ENCODE peak calls at places on chromosomes 3 and 15, in five cellular contexts. One of them, this sample, is unnamed.

GRCh38 chr15:88636654-88637053 is 2.2 kb upstream of the ISG20 start:
- DNase-seq in activated T-helper 1 cell treated with anti-CD3 and anti-CD28 coated beads, Interleukin-2, amount 50 U/mL, for 16 hours: no peak
- DNase-seq in fibroblast of lung: no peak
- DNase-seq in astrocyte of the spinal cord: no peak
- DNase-seq in hepatic stellate cell: no peak
- DNase-seq in this sample: no peak

GRCh38 chr3:12663311-12663935 is 494 bp downstream of the RAF1 start:
- DNase-seq in activated T-helper 1 cell treated with anti-CD3 and anti-CD28 coated beads, Interleukin-2, amount 50 U/mL, for 16 hours: peak; percentile 44
- DNase-seq in fibroblast of lung: peak; percentile 44
- DNase-seq in astrocyte of the spinal cord: no peak
- DNase-seq in hepatic stellate cell: peak; percentile 38
- DNase-seq in this sample: no peak

GRCh38 chr3:126353694-126354321 is 3.4 kb downstream of the KLF15 start:
- DNase-seq in activated T-helper 1 cell treated with anti-CD3 and anti-CD28 coated beads, Interleukin-2, amount 50 U/mL, for 16 hours: no peak
- DNase-seq in fibroblast of lung: no peak
- DNase-seq in astrocyte of the spinal cord: no peak
- DNase-seq in hepatic stellate cell: no peak
- DNase-seq in this sample: no peak

GRCh38 chr3:169813757-169814517 is 1.2 kb upstream of the LRRC34 start:
- DNase-seq in activated T-helper 1 cell treated with anti-CD3 and anti-CD28 coated beads, Interleukin-2, amount 50 U/mL, for 16 hours: peak; percentile 58
- DNase-seq in fibroblast of lung: no peak
- DNase-seq in astrocyte of the spinal cord: no peak
- DNase-seq in hepatic stellate cell: no peak
- DNase-seq in this sample: peak; percentile 95

GRCh38 chr15:100133001-100133400 is 208.8 kb downstream of the ADAMTS17 start:
- DNase-seq in activated T-helper 1 cell treated with anti-CD3 and anti-CD28 coated beads, Interleukin-2, amount 50 U/mL, for 16 hours: no peak
- DNase-seq in fibroblast of lung: no peak
- DNase-seq in astrocyte of the spinal cord: no peak
- DNase-seq in hepatic stellate cell: no peak
- DNase-seq in this sample: no peak

GRCh38 chr3:57081173-57081572 is 20.7 kb downstream of the SPATA12 start:
- DNase-seq in activated T-helper 1 cell treated with anti-CD3 and anti-CD28 coated beads, Interleukin-2, amount 50 U/mL, for 16 hours: no peak
- DNase-seq in fibroblast of lung: no peak
- DNase-seq in astrocyte of the spinal cord: no peak
- DNase-seq in hepatic stellate cell: no peak
- DNase-seq in this sample: no peak

GRCh38 chr15:51266548-51266947 is 71.8 kb downstream of the CYP19A1 start:
- DNase-seq in activated T-helper 1 cell treated with anti-CD3 and anti-CD28 coated beads, Interleukin-2, amount 50 U/mL, for 16 hours: no peak
- DNase-seq in fibroblast of lung: no peak
- DNase-seq in astrocyte of the spinal cord: no peak
- DNase-seq in hepatic stellate cell: peak; percentile 19
- DNase-seq in this sample: no peak

GRCh38 chr3:1908651-1909445 is 189.8 kb upstream of the CNTN4 start:
- DNase-seq in activated T-helper 1 cell treated with anti-CD3 and anti-CD28 coated beads, Interleukin-2, amount 50 U/mL, for 16 hours: no peak
- DNase-seq in fibroblast of lung: no peak
- DNase-seq in astrocyte of the spinal cord: no peak
- DNase-seq in hepatic stellate cell: no peak
- DNase-seq in this sample: no peak

GRCh38 chr3:49903451-49904424 is at the start of gene MST1R:
- DNase-seq in activated T-helper 1 cell treated with anti-CD3 and anti-CD28 coated beads, Interleukin-2, amount 50 U/mL, for 16 hours: peak; percentile 67
- DNase-seq in fibroblast of lung: peak; percentile 12
- DNase-seq in astrocyte of the spinal cord: no peak
- DNase-seq in hepatic stellate cell: no peak
- DNase-seq in this sample: peak; percentile 77

GRCh38 chr15:68550498-68551295 is 28.1 kb upstream of the CORO2B start:
- DNase-seq in activated T-helper 1 cell treated with anti-CD3 and anti-CD28 coated beads, Interleukin-2, amount 50 U/mL, for 16 hours: peak; percentile 53
- DNase-seq in fibroblast of lung: peak; percentile 60
- DNase-seq in astrocyte of the spinal cord: peak; percentile 39
- DNase-seq in hepatic stellate cell: peak; percentile 50
- DNase-seq in this sample: peak; percentile 16

GRCh38 chr15:74995182-74995778 is at the start of gene SCAMP5:
- DNase-seq in activated T-helper 1 cell treated with anti-CD3 and anti-CD28 coated beads, Interleukin-2, amount 50 U/mL, for 16 hours: peak; percentile 83
- DNase-seq in fibroblast of lung: peak; percentile 92
- DNase-seq in astrocyte of the spinal cord: peak; percentile 82
- DNase-seq in hepatic stellate cell: peak; percentile 94
- DNase-seq in this sample: peak; percentile 86

GRCh38 chr3:94256888-94257813 is 194.3 kb downstream of the NSUN3 start:
- DNase-seq in activated T-helper 1 cell treated with anti-CD3 and anti-CD28 coated beads, Interleukin-2, amount 50 U/mL, for 16 hours: no peak
- DNase-seq in fibroblast of lung: no peak
- DNase-seq in astrocyte of the spinal cord: no peak
- DNase-seq in hepatic stellate cell: no peak
- DNase-seq in this sample: no peak

GRCh38 chr3:169510378-169510777 is 153.1 kb downstream of the MECOM start:
- DNase-seq in activated T-helper 1 cell treated with anti-CD3 and anti-CD28 coated beads, Interleukin-2, amount 50 U/mL, for 16 hours: no peak
- DNase-seq in fibroblast of lung: no peak
- DNase-seq in astrocyte of the spinal cord: no peak
- DNase-seq in hepatic stellate cell: no peak
- DNase-seq in this sample: no peak

GRCh38 chr3:139444446-139444845 is 31.9 kb downstream of the RBP2 start:
- DNase-seq in activated T-helper 1 cell treated with anti-CD3 and anti-CD28 coated beads, Interleukin-2, amount 50 U/mL, for 16 hours: no peak
- DNase-seq in fibroblast of lung: no peak
- DNase-seq in astrocyte of the spinal cord: no peak
- DNase-seq in hepatic stellate cell: no peak
- DNase-seq in this sample: no peak

GRCh38 chr3:124969190-124969589 is 34.6 kb upstream of the MUC13 start:
- DNase-seq in activated T-helper 1 cell treated with anti-CD3 and anti-CD28 coated beads, Interleukin-2, amount 50 U/mL, for 16 hours: no peak
- DNase-seq in fibroblast of lung: no peak
- DNase-seq in astrocyte of the spinal cord: no peak
- DNase-seq in hepatic stellate cell: no peak
- DNase-seq in this sample: no peak

GRCh38 chr15:72588096-72588495 is 66.4 kb upstream of the GOLGA6B start:
- DNase-seq in activated T-helper 1 cell treated with anti-CD3 and anti-CD28 coated beads, Interleukin-2, amount 50 U/mL, for 16 hours: no peak
- DNase-seq in fibroblast of lung: no peak
- DNase-seq in astrocyte of the spinal cord: no peak
- DNase-seq in hepatic stellate cell: no peak
- DNase-seq in this sample: no peak

GRCh38 chr3:182621435-182622240 is 171.7 kb upstream of the ATP11B start:
- DNase-seq in activated T-helper 1 cell treated with anti-CD3 and anti-CD28 coated beads, Interleukin-2, amount 50 U/mL, for 16 hours: no peak
- DNase-seq in fibroblast of lung: no peak
- DNase-seq in astrocyte of the spinal cord: no peak
- DNase-seq in hepatic stellate cell: no peak
- DNase-seq in this sample: no peak

GRCh38 chr3:148162132-148162531 is 535.6 kb upstream of the AGTR1 start:
- DNase-seq in activated T-helper 1 cell treated with anti-CD3 and anti-CD28 coated beads, Interleukin-2, amount 50 U/mL, for 16 hours: no peak
- DNase-seq in fibroblast of lung: no peak
- DNase-seq in astrocyte of the spinal cord: peak; percentile 29
- DNase-seq in hepatic stellate cell: no peak
- DNase-seq in this sample: no peak

GRCh38 chr15:92810418-92811138 is 89.5 kb upstream of the CHD2 start:
- DNase-seq in activated T-helper 1 cell treated with anti-CD3 and anti-CD28 coated beads, Interleukin-2, amount 50 U/mL, for 16 hours: no peak
- DNase-seq in fibroblast of lung: peak; percentile 85
- DNase-seq in astrocyte of the spinal cord: peak; percentile 83
- DNase-seq in hepatic stellate cell: peak; percentile 70
- DNase-seq in this sample: no peak

GRCh38 chr3:122974764-122975162 is 52.8 kb downstream of the SEMA5B start:
- DNase-seq in activated T-helper 1 cell treated with anti-CD3 and anti-CD28 coated beads, Interleukin-2, amount 50 U/mL, for 16 hours: no peak
- DNase-seq in fibroblast of lung: peak; percentile 46
- DNase-seq in astrocyte of the spinal cord: peak; percentile 57
- DNase-seq in hepatic stellate cell: peak; percentile 64
- DNase-seq in this sample: no peak

GRCh38 chr3:126343675-126344074 is 13.5 kb downstream of the KLF15 start:
- DNase-seq in activated T-helper 1 cell treated with anti-CD3 and anti-CD28 coated beads, Interleukin-2, amount 50 U/mL, for 16 hours: no peak
- DNase-seq in fibroblast of lung: no peak
- DNase-seq in astrocyte of the spinal cord: no peak
- DNase-seq in hepatic stellate cell: no peak
- DNase-seq in this sample: no peak

GRCh38 chr15:93414576-93415231 is 325.7 kb upstream of the RGMA start:
- DNase-seq in activated T-helper 1 cell treated with anti-CD3 and anti-CD28 coated beads, Interleukin-2, amount 50 U/mL, for 16 hours: no peak
- DNase-seq in fibroblast of lung: no peak
- DNase-seq in astrocyte of the spinal cord: no peak
- DNase-seq in hepatic stellate cell: no peak
- DNase-seq in this sample: no peak

GRCh38 chr3:133413166-133414020 is 13.5 kb downstream of the BFSP2 start:
- DNase-seq in activated T-helper 1 cell treated with anti-CD3 and anti-CD28 coated beads, Interleukin-2, amount 50 U/mL, for 16 hours: no peak
- DNase-seq in fibroblast of lung: peak; percentile 61
- DNase-seq in astrocyte of the spinal cord: peak; percentile 41
- DNase-seq in hepatic stellate cell: peak; percentile 40
- DNase-seq in this sample: no peak

GRCh38 chr15:82414536-82415191 is 15.0 kb upstream of the GOLGA6L9 start:
- DNase-seq in activated T-helper 1 cell treated with anti-CD3 and anti-CD28 coated beads, Interleukin-2, amount 50 U/mL, for 16 hours: no peak
- DNase-seq in fibroblast of lung: peak; percentile 55
- DNase-seq in astrocyte of the spinal cord: no peak
- DNase-seq in hepatic stellate cell: no peak
- DNase-seq in this sample: no peak

GRCh38 chr3:174651951-174652350 is 207.2 kb upstream of the NAALADL2 start:
- DNase-seq in activated T-helper 1 cell treated with anti-CD3 and anti-CD28 coated beads, Interleukin-2, amount 50 U/mL, for 16 hours: no peak
- DNase-seq in fibroblast of lung: no peak
- DNase-seq in astrocyte of the spinal cord: no peak
- DNase-seq in hepatic stellate cell: no peak
- DNase-seq in this sample: no peak

GRCh38 chr3:150255416-150255815 is 152.7 kb upstream of the TSC22D2 start:
- DNase-seq in activated T-helper 1 cell treated with anti-CD3 and anti-CD28 coated beads, Interleukin-2, amount 50 U/mL, for 16 hours: no peak
- DNase-seq in fibroblast of lung: no peak
- DNase-seq in astrocyte of the spinal cord: no peak
- DNase-seq in hepatic stellate cell: no peak
- DNase-seq in this sample: no peak

GRCh38 chr15:60120100-60120499 is 116.0 kb downstream of the FOXB1 start:
- DNase-seq in activated T-helper 1 cell treated with anti-CD3 and anti-CD28 coated beads, Interleukin-2, amount 50 U/mL, for 16 hours: no peak
- DNase-seq in fibroblast of lung: no peak
- DNase-seq in astrocyte of the spinal cord: no peak
- DNase-seq in hepatic stellate cell: no peak
- DNase-seq in this sample: no peak

GRCh38 chr3:141491929-141492328 is 5.1 kb downstream of the RASA2 start:
- DNase-seq in activated T-helper 1 cell treated with anti-CD3 and anti-CD28 coated beads, Interleukin-2, amount 50 U/mL, for 16 hours: no peak
- DNase-seq in fibroblast of lung: no peak
- DNase-seq in astrocyte of the spinal cord: no peak
- DNase-seq in hepatic stellate cell: no peak
- DNase-seq in this sample: no peak

GRCh38 chr3:183809209-183809608 is 16.2 kb downstream of the MAP6D1 start:
- DNase-seq in activated T-helper 1 cell treated with anti-CD3 and anti-CD28 coated beads, Interleukin-2, amount 50 U/mL, for 16 hours: no peak
- DNase-seq in fibroblast of lung: no peak
- DNase-seq in astrocyte of the spinal cord: no peak
- DNase-seq in hepatic stellate cell: no peak
- DNase-seq in this sample: no peak

GRCh38 chr3:57755368-57756021 is 614 bp upstream of the SLMAP start:
- DNase-seq in activated T-helper 1 cell treated with anti-CD3 and anti-CD28 coated beads, Interleukin-2, amount 50 U/mL, for 16 hours: peak; percentile 23
- DNase-seq in fibroblast of lung: no peak
- DNase-seq in astrocyte of the spinal cord: peak; percentile 56
- DNase-seq in hepatic stellate cell: peak; percentile 67
- DNase-seq in this sample: peak; percentile 33

GRCh38 chr15:44882499-44882968 is 74.0 kb upstream of the TERB2 start:
- DNase-seq in activated T-helper 1 cell treated with anti-CD3 and anti-CD28 coated beads, Interleukin-2, amount 50 U/mL, for 16 hours: peak; percentile 5
- DNase-seq in fibroblast of lung: no peak
- DNase-seq in astrocyte of the spinal cord: no peak
- DNase-seq in hepatic stellate cell: no peak
- DNase-seq in this sample: peak; percentile 78

GRCh38 chr3:192419312-192419711 is 308.0 kb downstream of the FGF12 start:
- DNase-seq in activated T-helper 1 cell treated with anti-CD3 and anti-CD28 coated beads, Interleukin-2, amount 50 U/mL, for 16 hours: no peak
- DNase-seq in fibroblast of lung: no peak
- DNase-seq in astrocyte of the spinal cord: no peak
- DNase-seq in hepatic stellate cell: no peak
- DNase-seq in this sample: no peak

GRCh38 chr3:32570426-32571191 is at the start of gene DYNC1LI1:
- DNase-seq in activated T-helper 1 cell treated with anti-CD3 and anti-CD28 coated beads, Interleukin-2, amount 50 U/mL, for 16 hours: peak; percentile 90
- DNase-seq in fibroblast of lung: peak; percentile 90
- DNase-seq in astrocyte of the spinal cord: peak; percentile 95
- DNase-seq in hepatic stellate cell: peak; percentile 91
- DNase-seq in this sample: peak; percentile 62

GRCh38 chr3:182740710-182741109 is 52.6 kb upstream of the ATP11B start:
- DNase-seq in activated T-helper 1 cell treated with anti-CD3 and anti-CD28 coated beads, Interleukin-2, amount 50 U/mL, for 16 hours: no peak
- DNase-seq in fibroblast of lung: no peak
- DNase-seq in astrocyte of the spinal cord: no peak
- DNase-seq in hepatic stellate cell: no peak
- DNase-seq in this sample: no peak

GRCh38 chr3:40713306-40713705 is 188.5 kb downstream of the ZNF621 start:
- DNase-seq in activated T-helper 1 cell treated with anti-CD3 and anti-CD28 coated beads, Interleukin-2, amount 50 U/mL, for 16 hours: no peak
- DNase-seq in fibroblast of lung: no peak
- DNase-seq in astrocyte of the spinal cord: no peak
- DNase-seq in hepatic stellate cell: no peak
- DNase-seq in this sample: no peak

GRCh38 chr15:96052154-96052553 is 278.3 kb upstream of the NR2F2 start:
- DNase-seq in activated T-helper 1 cell treated with anti-CD3 and anti-CD28 coated beads, Interleukin-2, amount 50 U/mL, for 16 hours: no peak
- DNase-seq in fibroblast of lung: no peak
- DNase-seq in astrocyte of the spinal cord: no peak
- DNase-seq in hepatic stellate cell: no peak
- DNase-seq in this sample: no peak

GRCh38 chr15:33907326-33907725 is 61.0 kb upstream of the CHRM5 start:
- DNase-seq in activated T-helper 1 cell treated with anti-CD3 and anti-CD28 coated beads, Interleukin-2, amount 50 U/mL, for 16 hours: no peak
- DNase-seq in fibroblast of lung: no peak
- DNase-seq in astrocyte of the spinal cord: no peak
- DNase-seq in hepatic stellate cell: no peak
- DNase-seq in this sample: no peak

GRCh38 chr15:63843901-63844317 is 10.2 kb upstream of the HERC1 start:
- DNase-seq in activated T-helper 1 cell treated with anti-CD3 and anti-CD28 coated beads, Interleukin-2, amount 50 U/mL, for 16 hours: no peak
- DNase-seq in fibroblast of lung: no peak
- DNase-seq in astrocyte of the spinal cord: peak; percentile 12
- DNase-seq in hepatic stellate cell: peak; percentile 17
- DNase-seq in this sample: no peak

This sample was measured in GM12864.